ENCODE peak calls at places on chromosomes 13 and 19, in ten cellular contexts. K is ovary, F is breast epithelium, W is IMR-90, R is sigmoid colon, Y is adrenal gland, N is suprapubic skin, A is thyroid gland, Q is K562, X is uterus. Z is an unnamed sample.
A peak's percentile ranks its signal among the peaks of the same experiment; 100 is the strongest.

GRCh38 chr13:87798536-87798935 is 127.4 kb downstream of the SLITRK5 start:
- DNase-seq in N (no peak), R (no peak), Q (no peak), A (no peak), F (no peak), K (no peak), X (no peak), Y (no peak), W (no peak), Z (no peak)

GRCh38 chr13:113084094-113084942 is 21.3 kb upstream of the F7 start:
- DNase-seq in N (no peak), A (no peak), Q (no peak), K (no peak), W (no peak), F (no peak), Y (no peak), R (no peak), X (no peak), Z (no peak)

GRCh38 chr19:19356500-19356899 is 35.9 kb downstream of the MAU2 start:
- DNase-seq in W (no peak), R (no peak), Q (no peak), Y (no peak), X (no peak), A (no peak), K (no peak), F (no peak), N (no peak), Z (no peak)

GRCh38 chr13:40170982-40171381 is 495.5 kb downstream of the FOXO1 start:
- DNase-seq in N (no peak), A (no peak), W (no peak), X (no peak), F (no peak), R (no peak), K (no peak), Q (no peak), Y (no peak), Z (no peak)

GRCh38 chr13:109595466-109595865 is 190.9 kb downstream of the IRS2 start:
- DNase-seq in R (no peak), K (no peak), A (no peak), W (no peak), N (no peak), X (no peak), Y (no peak), F (no peak), Q (no peak), Z (no peak)

GRCh38 chr19:8396185-8396562 is 6.0 kb downstream of the RAB11B start:
- DNase-seq in N (no peak), X (no peak), Q (no peak), Y (no peak), F (no peak), A (no peak), R (no peak), K (no peak), W (no peak), Z (no peak)

GRCh38 chr13:72805663-72806341 is 23.9 kb downstream of the PIBF1 start:
- DNase-seq in N (no peak), R (no peak), W (no peak), K (no peak), Q (no peak), X (no peak), Y (no peak), F (no peak), A (no peak), Z (no peak)

GRCh38 chr19:13102666-13103584 is at the start of gene LYL1:
- DNase-seq in W (no peak), A (peak; percentile 37), Y (peak; percentile 77), Q (peak; percentile 99), K (peak; percentile 84), R (peak; percentile 83), X (peak; percentile 79), N (no peak), F (no peak), Z (peak; percentile 40)

GRCh38 chr19:3360494-3361383 is 5.6 kb upstream of the NFIC start:
- DNase-seq in R (peak; percentile 94), K (peak; percentile 82), X (peak; percentile 72), N (peak; percentile 88), F (no peak), A (peak; percentile 71), Q (peak; percentile 85), Y (peak; percentile 78), W (no peak), Z (peak; percentile 75)
- H3K4me1 ChIP-seq in R (no peaks in the 10 kb centered on the region), K (peaks cover 14% of the 10 kb centered on the region), X (peaks cover 27% of the 10 kb centered on the region), N (peaks cover 59% of the 10 kb centered on the region), F (peaks cover 8% of the 10 kb centered on the region), A (peaks cover 18% of the 10 kb centered on the region), Q (peaks cover 62% of the 10 kb centered on the region), Y (peaks cover 44% of the 10 kb centered on the region), W (peaks cover 12% of the 10 kb centered on the region), Z (peaks cover 27% of the 10 kb centered on the region)

DNA sequence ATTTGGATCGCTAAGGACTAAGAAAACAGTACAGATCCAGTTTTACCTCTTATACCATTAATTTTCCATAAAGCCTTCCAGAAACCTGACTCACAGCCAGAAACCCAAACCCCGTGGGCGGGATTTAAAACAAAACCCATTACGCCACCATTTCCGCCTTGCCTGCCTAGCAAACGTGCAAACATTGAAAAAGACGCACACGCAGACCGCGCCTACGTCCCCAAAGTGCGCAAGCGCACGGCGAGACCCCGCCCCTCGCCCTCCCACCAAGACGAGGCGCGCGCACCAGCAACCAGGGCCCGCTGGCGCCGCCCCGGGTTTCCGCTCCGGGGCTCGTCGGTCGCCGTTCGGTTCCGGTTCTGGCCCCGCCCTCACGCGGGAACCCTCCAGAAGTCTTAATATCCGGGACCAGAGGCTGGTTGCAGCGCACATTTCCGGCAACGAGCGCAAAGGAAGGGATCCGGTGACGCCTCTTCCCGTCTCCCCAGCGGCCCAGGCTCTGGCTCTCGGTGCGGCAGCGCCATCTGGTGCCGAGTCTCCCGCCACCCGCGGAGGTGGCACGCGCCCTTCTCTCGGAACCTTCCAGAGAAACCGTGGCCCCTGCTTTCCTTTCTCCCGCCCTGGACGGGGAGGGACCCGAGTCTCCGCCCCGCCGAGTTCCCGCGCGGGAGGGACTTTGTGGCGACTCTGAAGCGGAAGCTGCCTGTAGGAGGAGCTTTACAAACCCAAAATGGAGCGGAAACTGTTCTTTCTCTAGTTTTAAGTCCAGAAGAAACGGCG is 256.9 kb upstream of the STARD13 start:
- DNase-seq in R (peak; percentile 99), Q (peak; percentile 93), K (peak; percentile 99), A (peak; percentile 99), N (peak; percentile 99), X (peak; percentile 99), Y (peak; percentile 98), F (peak; percentile 97), W (peak; percentile 100), Z (peak; percentile 96)
- TF ChIP-seq POLR2A in R (peak; percentile 61), Q (peak; percentile 67), K (peak; percentile 62), A (peak; percentile 81), N (no peak), X (peak; percentile 85), Y (peak; percentile 38), F (peak; percentile 37), W (peak; percentile 67), Z (peak; percentile 42)

GRCh38 chr19:954272-954671 is 28.4 kb downstream of the ARID3A start:
- DNase-seq in Y (no peak), Q (peak; percentile 50), F (no peak), R (no peak), W (no peak), N (no peak), X (no peak), K (no peak), A (no peak), Z (no peak)

GRCh38 chr19:954672-955494 is 29.0 kb downstream of the ARID3A start:
- DNase-seq in Y (no peak), X (no peak), F (no peak), Q (peak; percentile 92), N (no peak), R (no peak), W (no peak), A (no peak), K (no peak), Z (no peak)

GRCh38 chr19:953501-954271 is 27.9 kb downstream of the ARID3A start:
- DNase-seq in R (no peak), X (no peak), N (no peak), F (no peak), K (no peak), Q (peak; percentile 46), W (no peak), Y (no peak), A (no peak), Z (no peak)

GRCh38 chr19:956747-957451 is 27.2 kb upstream of the WDR18 start:
- DNase-seq in A (no peak), Y (no peak), Q (no peak), K (no peak), R (no peak), F (no peak), W (peak; percentile 36), X (no peak), N (no peak), Z (no peak)

DNA sequence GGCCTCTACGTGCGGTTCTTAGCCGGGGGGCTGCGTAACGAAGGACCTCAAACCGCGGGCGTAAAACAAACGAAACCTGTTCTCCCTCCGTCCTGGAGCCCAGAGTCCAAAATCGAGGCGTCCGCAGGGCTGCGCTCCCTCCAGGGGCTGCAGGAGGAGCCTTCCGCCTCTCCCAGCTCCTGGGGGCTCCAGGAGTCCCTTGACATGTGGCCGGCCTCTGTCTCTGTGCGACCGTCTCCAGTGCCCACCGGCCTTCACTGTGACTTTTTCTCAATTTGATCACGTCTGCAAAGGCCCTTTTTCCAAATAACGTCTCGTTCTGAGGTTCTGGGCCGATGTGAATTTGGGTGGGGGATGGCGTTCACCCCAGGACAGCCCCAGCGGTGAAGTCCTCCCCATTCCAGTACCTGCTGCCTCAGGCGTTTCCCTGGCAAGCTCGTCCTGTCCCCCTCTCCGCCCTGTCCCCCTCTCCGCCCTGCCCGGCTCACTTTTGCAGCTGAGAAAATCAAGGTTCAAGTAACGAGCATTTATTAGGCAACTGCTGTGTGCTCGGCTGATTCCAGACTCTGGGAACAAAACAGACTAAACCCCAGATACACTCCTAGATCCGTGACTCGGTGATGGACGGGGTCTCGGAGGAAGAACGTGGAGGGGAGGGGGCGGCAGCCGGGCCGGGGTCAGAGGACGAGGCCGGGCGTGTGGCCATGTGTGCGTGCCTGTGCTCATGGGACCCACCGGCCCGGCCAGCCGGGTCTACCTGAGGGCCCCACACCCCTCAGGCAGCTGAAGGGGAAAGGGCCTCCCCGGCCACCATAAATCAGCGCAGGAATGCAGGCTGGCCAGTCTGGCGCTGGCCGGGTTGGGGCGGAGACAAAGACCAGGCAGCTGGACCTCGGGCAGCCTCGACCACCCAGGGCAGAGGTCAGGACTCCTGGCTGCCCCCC is 28.1 kb upstream of the WDR18 start:
- DNase-seq in Q (no peak), F (no peak), W (no peak), X (no peak), K (no peak), N (no peak), Y (no peak), A (no peak), R (no peak), Z (no peak)
- H3K4me1 ChIP-seq in Q (peaks cover 95% of the 10 kb centered on the region), F (peaks cover 5% of the 10 kb centered on the region), W (peaks cover 37% of the 10 kb centered on the region), X (no peaks in the 10 kb centered on the region), K (peaks cover 3% of the 10 kb centered on the region), N (peaks cover 18% of the 10 kb centered on the region), Y (peaks cover 10% of the 10 kb centered on the region), A (peaks cover 11% of the 10 kb centered on the region), R (no peaks in the 10 kb centered on the region), Z (no peaks in the 10 kb centered on the region)

DNA sequence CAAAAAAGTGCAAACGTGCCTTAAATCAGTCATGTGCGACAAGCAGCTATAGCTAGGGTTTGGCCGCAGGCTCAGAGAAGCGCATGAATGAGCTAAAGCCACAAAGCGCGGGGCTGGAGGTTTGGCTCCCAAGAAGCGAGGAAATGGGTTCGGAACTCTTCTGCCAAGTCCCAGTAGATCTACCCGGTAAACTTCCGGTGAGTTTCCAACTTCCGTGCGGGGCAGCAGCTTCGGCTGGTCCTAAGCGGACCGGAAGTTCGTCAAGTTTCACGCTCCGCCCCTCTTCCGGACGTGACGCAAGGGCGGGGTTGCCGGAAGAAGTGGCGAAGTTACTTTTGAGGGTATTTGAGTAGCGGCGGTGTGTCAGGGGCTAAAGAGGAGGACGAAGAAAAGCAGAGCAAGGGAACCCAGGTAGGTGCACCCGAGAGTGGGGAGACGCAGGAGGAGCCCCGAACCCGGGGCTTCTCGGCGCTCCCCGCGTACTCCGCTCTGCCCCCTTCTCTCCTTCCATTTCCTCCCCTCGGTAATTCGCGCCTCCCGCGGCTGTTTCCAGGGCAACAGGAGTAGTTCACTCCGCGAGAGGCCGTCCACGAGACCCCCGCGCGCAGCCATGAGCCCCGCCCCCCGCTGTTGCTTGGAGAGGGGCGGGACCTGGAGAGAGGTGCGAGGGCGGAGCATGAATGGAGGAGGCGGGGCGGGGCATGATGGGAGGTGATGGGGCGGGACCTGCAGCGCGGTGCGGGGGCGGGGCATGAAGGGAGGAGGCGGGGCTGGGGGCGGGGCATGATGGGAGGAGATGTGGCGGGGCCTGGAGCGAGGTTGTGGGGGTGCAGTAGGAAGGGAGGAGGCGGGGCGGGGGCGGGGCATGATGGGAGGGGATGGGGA is at the start of gene NR1H2:
- DNase-seq in N (peak; percentile 97), X (peak; percentile 95), Y (peak; percentile 96), W (peak; percentile 98), R (peak; percentile 98), K (peak; percentile 96), F (peak; percentile 93), Q (peak; percentile 99), A (peak; percentile 94), Z (peak; percentile 93)
- TF ChIP-seq POLR2A in N (no peak), X (peak; percentile 67), Y (peak; percentile 65), W (peak; percentile 93), R (peak; percentile 82), K (peak; percentile 93), F (peak; percentile 81), Q (peak; percentile 97), A (peak; percentile 77), Z (peak; percentile 83)